ENCODE peak calls at places on chromosome 4, in four cellular contexts. Q, L, T and R are unnamed samples.

GRCh38 chr4:41975341-41975740 is 6.2 kb upstream of the DCAF4L1 start:
- DNase-seq in L (no peak), Q (no peak), T (no peak), R (no peak)

GRCh38 chr4:94889523-94889922 is 131.8 kb downstream of the BMPR1B start:
- DNase-seq in Q (no peak), T (no peak), L (no peak), R (no peak)

GRCh38 chr4:153518001-153518400 is 51.8 kb downstream of the TMEM131L start:
- DNase-seq in L (no peak), Q (no peak), T (no peak), R (no peak)

GRCh38 chr4:139909036-139909435 is 243.4 kb downstream of the MGST2 start:
- DNase-seq in T (no peak), Q (no peak), L (no peak), R (no peak)

GRCh38 chr4:185358514-185359433 is 37.0 kb downstream of the LRP2BP start:
- DNase-seq in T (no peak), L (no peak), Q (no peak), R (no peak)

GRCh38 chr4:114264877-114265291 is 285.4 kb upstream of the ARSJ start:
- DNase-seq in L (no peak), Q (no peak), T (no peak), R (no peak)

GRCh38 chr4:150078041-150078995 is at the start of gene DCLK2:
- DNase-seq in L (peak), Q (peak), T (no peak), R (peak)

GRCh38 chr4:11312389-11312788 is 116.3 kb downstream of the HS3ST1 start:
- DNase-seq in L (no peak), Q (no peak), T (no peak), R (no peak)

GRCh38 chr4:126223784-126224407 is 909.1 kb downstream of the FAT4 start:
- DNase-seq in Q (no peak), L (no peak), T (no peak), R (no peak)